ENCODE peak calls at places on chromosome 17, in five cellular contexts. D, P, I, Y and B are unnamed samples.
A peak's percentile ranks its signal among the peaks of the same experiment; 100 is the strongest.

GRCh38 chr17:32497431-32498205 is 10.8 kb downstream of the CDK5R1 start:
- DNase-seq in P (no peak), I (no peak), D (no peak), Y (no peak), B (no peak)

GRCh38 chr17:77128895-77129567 is 11.7 kb upstream of the SEC14L1 start:
- DNase-seq in Y (peak; percentile 69), D (no peak), P (no peak), I (no peak), B (no peak)

GRCh38 chr17:71412803-71413202 is 708.0 kb upstream of the SOX9 start:
- DNase-seq in I (no peak), P (no peak), D (no peak), Y (peak; percentile 85), B (no peak)

GRCh38 chr17:66930933-66931332 is 33.6 kb upstream of the CACNG4 start:
- DNase-seq in I (no peak), D (no peak), Y (peak; percentile 18), P (no peak), B (no peak)

GRCh38 chr17:59668816-59669215 is 38.4 kb downstream of the PTRH2 start:
- DNase-seq in Y (peak; percentile 90), P (no peak), I (no peak), D (no peak), B (no peak)

GRCh38 chr17:77371888-77372443 is 231.2 kb downstream of the SEC14L1 start:
- DNase-seq in D (peak; percentile 15), I (peak; percentile 66), Y (no peak), P (peak; percentile 53), B (no peak)

GRCh38 chr17:16100737-16101400 is 101.2 kb downstream of the TTC19 start:
- DNase-seq in D (no peak), P (no peak), Y (peak; percentile 56), I (no peak), B (no peak)

GRCh38 chr17:1992541-1992940 is 32.6 kb downstream of the RTN4RL1 start:
- DNase-seq in I (no peak), Y (no peak), P (no peak), D (peak; percentile 30), B (no peak)

GRCh38 chr17:50668025-50668837 is 33.5 kb downstream of the ABCC3 start:
- DNase-seq in P (no peak), D (no peak), I (no peak), Y (peak; percentile 65), B (no peak)

GRCh38 chr17:28227278-28228108 is 91.5 kb upstream of the TMEM97 start:
- DNase-seq in D (no peak), I (peak; percentile 58), P (peak; percentile 99), Y (peak; percentile 44), B (peak; percentile 22)

GRCh38 chr17:2782030-2782429 is 14.2 kb upstream of the RAP1GAP2 start:
- DNase-seq in D (no peak), P (no peak), Y (peak; percentile 57), I (no peak), B (no peak)

GRCh38 chr17:32627233-32628008 is 140.6 kb downstream of the CDK5R1 start:
- DNase-seq in P (peak; percentile 91), Y (peak; percentile 35), D (no peak), I (no peak), B (peak; percentile 66)

GRCh38 chr17:70521821-70522256 is 352.5 kb downstream of the KCNJ2 start:
- DNase-seq in D (peak; percentile 61), I (no peak), Y (peak; percentile 69), P (no peak), B (peak; percentile 31)

GRCh38 chr17:29155235-29155965 is 24.8 kb downstream of the MYO18A start:
- DNase-seq in P (no peak), Y (peak; percentile 64), D (no peak), I (no peak), B (no peak)

GRCh38 chr17:58535431-58535830 is 21.0 kb upstream of the MTMR4 start:
- DNase-seq in D (no peak), I (no peak), Y (peak; percentile 43), P (no peak), B (no peak)

GRCh38 chr17:7486181-7486580 is 2.0 kb downstream of the POLR2A start:
- DNase-seq in I (no peak), Y (no peak), D (no peak), P (peak; percentile 24), B (no peak)

GRCh38 chr17:3531266-3532101 is 26.1 kb downstream of the TRPV3 start:
- DNase-seq in P (no peak), Y (no peak), I (peak; percentile 56), D (peak; percentile 53), B (no peak)

GRCh38 chr17:79557724-79558572 is 52.9 kb downstream of the RBFOX3 start:
- DNase-seq in P (no peak), Y (no peak), I (no peak), D (no peak), B (no peak)

GRCh38 chr17:1464186-1464585 is 8.2 kb upstream of the CRK start:
- DNase-seq in I (no peak), D (no peak), Y (no peak), P (no peak), B (no peak)

GRCh38 chr17:74141612-74142011 is 61.9 kb upstream of the RPL38 start:
- DNase-seq in P (no peak), I (no peak), D (no peak), Y (no peak), B (no peak)

GRCh38 chr17:76131692-76132573 is 9.1 kb downstream of the FOXJ1 start:
- DNase-seq in P (no peak), I (no peak), D (no peak), Y (no peak), B (no peak)

GRCh38 chr17:48816438-48816773 is 623 bp downstream of the TTLL6 start:
- DNase-seq in P (no peak), D (no peak), Y (no peak), I (no peak), B (no peak)

GRCh38 chr17:77374170-77374936 is 233.6 kb downstream of the SEC14L1 start:
- DNase-seq in D (peak; percentile 87), I (peak; percentile 95), P (peak; percentile 96), Y (peak; percentile 93), B (peak; percentile 78)

GRCh38 chr17:52030096-52030495 is 128.4 kb downstream of the CA10 start:
- DNase-seq in I (no peak), P (no peak), Y (no peak), D (no peak), B (no peak)

GRCh38 chr17:80927791-80928216 is 63.8 kb upstream of the CHMP6 start:
- DNase-seq in P (peak; percentile 66), I (peak; percentile 48), D (no peak), Y (peak; percentile 72), B (no peak)

GRCh38 chr17:2926019-2926650 is 129.9 kb downstream of the RAP1GAP2 start:
- DNase-seq in Y (no peak), I (no peak), D (no peak), P (no peak), B (no peak)

GRCh38 chr17:82527893-82528292 is 8.4 kb downstream of the FOXK2 start:
- DNase-seq in Y (no peak), D (no peak), I (no peak), P (no peak), B (no peak)

GRCh38 chr17:11221196-11221595 is 19.8 kb upstream of the SHISA6 start:
- DNase-seq in I (no peak), D (no peak), P (no peak), Y (no peak), B (no peak)

GRCh38 chr17:78144146-78144719 is 2.0 kb upstream of the C17orf99 start:
- DNase-seq in I (peak; percentile 90), D (peak; percentile 92), P (no peak), Y (peak; percentile 96), B (peak; percentile 91)

GRCh38 chr17:29573871-29574731 is 5.6 kb downstream of the TP53I13 start:
- DNase-seq in I (peak; percentile 67), Y (no peak), D (peak; percentile 13), P (no peak), B (peak; percentile 13)

GRCh38 chr17:34720760-34721159 is 141.4 kb downstream of the TMEM132E start:
- DNase-seq in I (no peak), P (no peak), D (no peak), Y (no peak), B (no peak)

GRCh38 chr17:29573558-29573870 is 5.0 kb downstream of the TP53I13 start:
- DNase-seq in Y (no peak), P (no peak), D (peak; percentile 9), I (peak; percentile 66), B (peak; percentile 19)

GRCh38 chr17:13334374-13334773 is 267.4 kb downstream of the HS3ST3A1 start:
- DNase-seq in Y (no peak), P (no peak), I (no peak), D (no peak), B (no peak)

GRCh38 chr17:18251204-18251603 is 7.3 kb downstream of the FLII start:
- DNase-seq in Y (no peak), I (no peak), D (no peak), P (no peak), B (no peak)

DNA sequence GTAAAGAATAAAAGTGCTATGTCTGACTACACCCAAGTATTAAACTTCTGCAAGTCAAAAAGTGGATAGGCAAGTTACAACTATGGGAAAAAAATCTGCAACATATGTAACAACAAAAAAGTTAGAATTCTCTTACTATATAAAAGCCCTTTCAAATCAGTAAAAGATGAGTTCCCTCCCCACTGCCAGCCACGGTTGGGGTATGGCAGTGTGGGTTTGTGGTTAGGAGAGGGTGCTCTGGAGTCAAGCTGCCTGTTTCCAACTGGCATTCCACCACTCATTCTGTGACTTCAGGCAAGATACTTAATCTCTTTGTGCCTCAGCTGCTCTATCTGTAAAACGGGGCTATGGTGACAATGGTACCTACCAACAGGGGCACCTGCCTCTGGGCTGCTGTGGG is 26.6 kb upstream of the MFSD6L start:
- DNase-seq in D (no peak), P (no peak), I (no peak), Y (no peak), B (no peak)
- TF ChIP-seq CTCF in D (no peak), P (no peak), I (no peak), Y (no peak), B (no peak)

GRCh38 chr17:45228121-45228941 is 6.6 kb downstream of the FMNL1 start:
- DNase-seq in P (no peak), D (no peak), I (no peak), Y (no peak), B (no peak)
- H3K4me1 ChIP-seq in P (peaks cover 16% of the 10 kb centered on the region), D (peaks cover 86% of the 10 kb centered on the region), I (no peaks in the 10 kb centered on the region), Y (peaks cover 8% of the 10 kb centered on the region), B (no peaks in the 10 kb centered on the region)

DNA sequence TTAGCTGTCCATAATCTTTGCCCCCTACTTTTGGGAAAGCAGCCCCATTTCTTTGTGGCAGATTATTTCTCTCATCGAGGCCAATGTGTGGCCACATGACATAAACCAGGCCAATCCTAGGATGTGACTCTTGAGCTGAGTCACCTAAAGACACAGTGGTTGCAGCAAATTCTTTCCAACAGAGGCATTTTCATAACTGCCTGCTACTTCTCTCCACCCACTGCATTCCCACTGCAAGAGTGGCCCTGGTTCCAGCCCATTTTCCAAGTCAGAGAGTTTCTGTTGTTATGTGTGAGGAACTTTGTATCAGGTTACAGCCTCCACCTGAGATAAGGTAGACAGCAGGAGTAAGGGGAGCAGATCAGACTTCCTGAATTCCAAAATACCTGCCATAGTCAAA is 195.2 kb downstream of the RGS9 start:
- DNase-seq in I (no peak), Y (peak; percentile 42), P (no peak), D (no peak), B (no peak)
- TF ChIP-seq CTCF in I (no peak), Y (no peak), P (no peak), D (no peak), B (no peak)

DNA sequence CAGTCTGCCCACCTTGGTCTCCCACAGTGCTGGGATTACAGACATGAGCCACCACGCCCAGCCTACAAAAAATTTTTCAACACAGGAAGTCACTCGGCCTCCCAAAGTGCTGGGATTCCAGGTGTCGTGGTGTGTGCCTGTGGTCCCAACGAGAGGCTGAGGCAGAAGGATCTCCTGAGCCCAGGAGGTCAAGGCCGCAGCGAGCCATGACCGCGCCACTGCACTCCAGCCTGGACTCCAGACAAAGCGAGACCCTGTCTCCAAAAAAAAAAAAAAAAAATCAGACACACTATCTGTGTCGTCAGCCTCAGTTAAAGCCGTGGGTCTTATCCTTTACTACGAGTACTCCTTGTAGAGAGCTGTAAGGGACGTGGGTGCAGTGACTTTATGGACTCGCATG is 15.8 kb downstream of the USP22 start:
- DNase-seq in I (peak; percentile 55), Y (no peak), D (no peak), P (no peak), B (no peak)
- H3K4me1 ChIP-seq in I (no peaks in the 10 kb centered on the region), Y (peaks cover 16% of the 10 kb centered on the region), D (peaks cover 90% of the 10 kb centered on the region), P (peaks cover 11% of the 10 kb centered on the region), B (peaks cover 12% of the 10 kb centered on the region)